ENCODE peak calls at places on chromosomes 2 and 18, in four cellular contexts. One of them, this sample, is unnamed.

GRCh38 chr2:42975358-42975717 is 183.0 kb upstream of the HAAO start:
- DNase-seq in K562: no peak
- DNase-seq in HCT116: no peak
- DNase-seq in HepG2: no peak
- DNase-seq in this sample: no peak

GRCh38 chr2:133844214-133844892 is 276.1 kb upstream of the NCKAP5 start:
- DNase-seq in K562: peak; percentile 69
- DNase-seq in HCT116: peak; percentile 50
- DNase-seq in HepG2: peak; percentile 58
- DNase-seq in this sample: peak; percentile 41

GRCh38 chr2:105391058-105391627 is 7.7 kb downstream of the FHL2 start:
- DNase-seq in K562: no peak
- DNase-seq in HCT116: no peak
- DNase-seq in HepG2: peak; percentile 73
- DNase-seq in this sample: peak; percentile 74

GRCh38 chr2:205129531-205129930 is 552.8 kb upstream of the NRP2 start:
- DNase-seq in K562: no peak
- DNase-seq in HCT116: no peak
- DNase-seq in HepG2: no peak
- DNase-seq in this sample: no peak

GRCh38 chr2:142030735-142031134 is 100.1 kb downstream of the LRP1B start:
- DNase-seq in K562: no peak
- DNase-seq in HCT116: no peak
- DNase-seq in HepG2: no peak
- DNase-seq in this sample: no peak

GRCh38 chr2:64525323-64525625 is 1.1 kb downstream of the AFTPH start:
- DNase-seq in K562: peak; percentile 28
- DNase-seq in HCT116: no peak
- DNase-seq in HepG2: peak; percentile 28
- DNase-seq in this sample: no peak

GRCh38 chr2:195645413-195645812 is 11.6 kb upstream of the SLC39A10 start:
- DNase-seq in K562: no peak
- DNase-seq in HCT116: no peak
- DNase-seq in HepG2: no peak
- DNase-seq in this sample: no peak

GRCh38 chr2:135913726-135914365 is 37.6 kb upstream of the MCM6 start:
- DNase-seq in K562: peak; percentile 66
- DNase-seq in HCT116: peak; percentile 19
- DNase-seq in HepG2: peak; percentile 40
- DNase-seq in this sample: peak; percentile 12

GRCh38 chr18:58615150-58616132 is 13.4 kb downstream of the ALPK2 start:
- DNase-seq in K562: no peak
- DNase-seq in HCT116: no peak
- DNase-seq in HepG2: no peak
- DNase-seq in this sample: no peak

GRCh38 chr2:241091201-241091600 is 10.9 kb downstream of the MTERF4 start:
- DNase-seq in K562: no peak
- DNase-seq in HCT116: no peak
- DNase-seq in HepG2: no peak
- DNase-seq in this sample: no peak

GRCh38 chr18:50630895-50631294 is 71.0 kb downstream of the MAPK4 start:
- DNase-seq in K562: no peak
- DNase-seq in HCT116: no peak
- DNase-seq in HepG2: no peak
- DNase-seq in this sample: no peak

GRCh38 chr2:207334631-207335371 is 169.1 kb upstream of the KLF7 start:
- DNase-seq in K562: peak; percentile 22
- DNase-seq in HCT116: peak; percentile 62
- DNase-seq in HepG2: no peak
- DNase-seq in this sample: peak; percentile 47

GRCh38 chr2:160010361-160011145 is 51.9 kb downstream of the PLA2R1 start:
- DNase-seq in K562: no peak
- DNase-seq in HCT116: no peak
- DNase-seq in HepG2: no peak
- DNase-seq in this sample: no peak

DNA sequence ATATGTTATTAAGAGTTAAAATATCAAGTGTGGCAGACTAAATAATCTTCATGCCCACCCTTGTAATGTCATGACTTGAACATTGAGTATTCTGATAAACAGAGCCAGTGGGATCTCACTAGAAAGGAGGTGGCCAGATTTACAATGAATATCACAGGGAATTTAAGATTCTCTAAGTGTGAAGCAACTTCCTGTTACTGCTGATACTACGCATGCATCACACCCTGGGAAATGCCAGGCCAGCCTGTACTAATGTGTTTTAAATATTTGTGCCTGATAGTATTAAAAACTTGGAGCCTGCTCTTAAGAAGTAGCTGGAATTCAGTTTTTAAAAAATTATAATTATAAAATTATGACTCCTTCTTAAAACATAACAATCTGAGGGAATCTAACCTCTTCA is 148.3 kb downstream of the LAMA3 start:
- DNase-seq in K562: no peak
- DNase-seq in HCT116: no peak
- DNase-seq in HepG2: no peak
- DNase-seq in this sample: no peak
- TF ChIP-seq TCF7L2 in K562: no peak
- TF ChIP-seq TCF7L2 in HCT116: no peak
- TF ChIP-seq TCF7L2 in HepG2: no peak
- TF ChIP-seq TCF7L2 in this sample: no peak

GRCh38 chr2:54999182-54999581 is 51.1 kb downstream of the RTN4 start:
- DNase-seq in K562: peak; percentile 48
- DNase-seq in HCT116: no peak
- DNase-seq in HepG2: no peak
- DNase-seq in this sample: no peak
- H3K27ac ChIP-seq in K562: peak overlapping the region; percentile 40
- H3K27ac ChIP-seq in HCT116: no peak overlapping the region
- H3K27ac ChIP-seq in HepG2: no peak overlapping the region
- H3K27ac ChIP-seq in this sample: peak overlapping the region; percentile 75

GRCh38 chr18:10330428-10330827 is 124.0 kb upstream of the APCDD1 start:
- DNase-seq in K562: no peak
- DNase-seq in HCT116: no peak
- DNase-seq in HepG2: no peak
- DNase-seq in this sample: no peak
- TF ChIP-seq TCF7L2 in K562: no peak
- TF ChIP-seq TCF7L2 in HCT116: no peak
- TF ChIP-seq TCF7L2 in HepG2: no peak
- TF ChIP-seq TCF7L2 in this sample: no peak

DNA sequence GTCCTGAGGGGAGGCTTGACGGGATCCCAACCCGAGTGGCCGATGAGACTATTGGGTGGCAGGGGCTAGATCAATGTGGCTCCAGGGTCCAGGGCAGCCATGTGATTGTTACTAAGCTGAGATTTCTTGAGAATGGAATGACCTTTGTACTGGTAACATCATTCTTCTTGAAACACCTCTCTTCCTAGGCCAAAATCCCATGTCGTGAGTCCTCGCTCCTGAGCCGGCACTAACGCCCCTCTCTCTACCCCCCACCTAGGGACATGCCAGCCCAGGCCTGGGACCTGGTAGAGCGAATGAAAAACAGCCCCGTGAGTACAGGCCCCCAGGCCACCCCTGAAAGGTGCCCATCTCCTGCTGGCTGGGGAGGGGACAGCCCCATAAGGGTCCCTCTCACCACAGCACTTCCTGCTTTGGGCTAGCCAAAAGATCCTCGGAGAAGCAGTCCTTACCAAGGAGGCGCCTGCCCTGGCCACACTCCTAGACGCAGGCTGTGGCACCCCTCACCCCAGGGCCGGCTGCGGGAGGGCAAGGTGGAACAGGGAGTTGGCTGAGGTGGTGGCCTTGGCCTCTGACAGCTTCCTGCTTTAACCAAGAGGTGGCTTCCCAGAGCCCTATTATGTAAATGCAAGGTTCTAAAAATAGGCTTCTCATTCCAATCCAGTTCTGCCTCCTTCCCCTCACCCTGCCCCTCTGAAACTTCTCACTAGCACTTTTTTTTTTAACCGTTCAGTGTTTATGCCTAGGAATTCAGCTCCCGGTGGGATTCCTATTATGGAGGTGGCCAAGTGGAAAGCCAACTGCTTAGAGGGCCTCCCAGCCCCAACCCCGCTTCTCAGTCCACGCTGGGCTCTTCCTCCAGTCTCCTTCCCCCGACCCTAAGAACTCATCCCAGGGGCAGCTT is 126.6 kb upstream of the PPP1CB start:
- DNase-seq in K562: no peak
- DNase-seq in HCT116: no peak
- DNase-seq in HepG2: peak; percentile 47
- DNase-seq in this sample: no peak
- H3K27ac ChIP-seq in K562: no peak overlapping the region
- H3K27ac ChIP-seq in HCT116: no peak overlapping the region
- H3K27ac ChIP-seq in HepG2: no peak overlapping the region
- H3K27ac ChIP-seq in this sample: no peak overlapping the region

DNA sequence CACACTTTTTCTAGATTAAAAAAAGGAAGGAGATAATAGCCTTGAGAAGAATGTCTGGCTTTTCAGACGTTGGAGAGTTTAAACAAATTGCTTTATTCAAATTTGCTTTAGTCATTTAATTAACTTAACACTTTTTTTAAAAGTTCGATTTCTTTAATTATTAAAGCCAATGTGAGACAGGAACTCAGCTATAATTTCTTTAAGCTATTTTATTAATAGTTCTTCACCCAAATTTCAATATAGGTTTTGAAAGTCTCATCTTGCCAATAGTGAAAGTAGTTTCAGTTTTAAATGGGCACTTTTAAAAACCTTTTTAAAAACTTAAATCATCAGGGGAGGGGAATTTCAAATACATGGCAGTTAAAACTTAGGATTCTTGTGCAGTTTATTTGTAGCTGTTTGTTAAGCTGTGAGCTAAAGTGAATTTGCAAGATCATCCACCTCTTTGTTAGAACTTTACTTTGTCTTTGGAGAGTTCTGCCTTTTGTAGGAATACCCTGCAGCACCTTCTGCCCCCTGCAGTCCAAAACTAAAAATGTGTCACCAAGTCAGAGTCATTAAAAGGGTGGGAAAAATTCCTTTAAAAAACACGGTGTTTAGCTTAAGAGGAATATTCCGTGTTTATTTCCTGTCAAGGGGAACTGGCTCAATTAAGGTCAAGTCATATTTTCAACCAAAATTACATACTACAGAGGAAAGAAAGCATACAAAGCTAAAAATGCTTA is 4.6 kb downstream of the TGIF1 start:
- DNase-seq in K562: peak; percentile 84
- DNase-seq in HCT116: no peak
- DNase-seq in HepG2: peak; percentile 66
- DNase-seq in this sample: no peak
- TF ChIP-seq TCF7L2 in K562: no peak
- TF ChIP-seq TCF7L2 in HCT116: no peak
- TF ChIP-seq TCF7L2 in HepG2: no peak
- TF ChIP-seq TCF7L2 in this sample: no peak

GRCh38 chr18:40046596-40046995 is 1908.4 kb upstream of the PIK3C3 start:
- DNase-seq in K562: no peak
- DNase-seq in HCT116: no peak
- DNase-seq in HepG2: no peak
- DNase-seq in this sample: no peak
- H3K27ac ChIP-seq in K562: no peak overlapping the region
- H3K27ac ChIP-seq in HCT116: no peak overlapping the region
- H3K27ac ChIP-seq in HepG2: no peak overlapping the region
- H3K27ac ChIP-seq in this sample: no peak overlapping the region

GRCh38 chr18:11323359-11323819 is 174.0 kb upstream of the PIEZO2 start:
- DNase-seq in K562: no peak
- DNase-seq in HCT116: no peak
- DNase-seq in HepG2: peak; percentile 15
- DNase-seq in this sample: no peak
- TF ChIP-seq TCF7L2 in K562: no peak
- TF ChIP-seq TCF7L2 in HCT116: no peak
- TF ChIP-seq TCF7L2 in HepG2: no peak
- TF ChIP-seq TCF7L2 in this sample: no peak

This sample was measured in Panc1.